ENCODE peak calls at places on chromosome 14, in seven cellular contexts. One of them, this sample, is unnamed. For H3K27me3, H3K9me3 and H3K4me1, the result is how much of the 10 kb centered on the place peaks cover.

GRCh38 chr14:90539996-90540395 is 143.2 kb downstream of the CALM1 start:
- DNase-seq in endothelial cell of umbilical vein: no peak
- DNase-seq in IMR-90: no peak
- DNase-seq in NT2/D1: no peak
- DNase-seq in iPS DF 6.9: no peak
- DNase-seq in effector memory CD4-positive, alpha-beta T cell: no peak
- DNase-seq in H9: no peak
- DNase-seq in this sample: no peak

GRCh38 chr14:74290415-74290814 is 12.3 kb downstream of the ABCD4 start:
- DNase-seq in H9: no peak
- DNase-seq in NT2/D1: peak
- DNase-seq in iPS DF 6.9: no peak
- DNase-seq in endothelial cell of umbilical vein: peak
- DNase-seq in effector memory CD4-positive, alpha-beta T cell: no peak
- DNase-seq in IMR-90: peak
- DNase-seq in this sample: peak

GRCh38 chr14:99968156-99968920 is 96.9 kb upstream of the EVL start:
- DNase-seq in IMR-90: peak
- DNase-seq in iPS DF 6.9: no peak
- DNase-seq in endothelial cell of umbilical vein: no peak
- DNase-seq in NT2/D1: no peak
- DNase-seq in H9: no peak
- DNase-seq in effector memory CD4-positive, alpha-beta T cell: no peak
- DNase-seq in this sample: no peak

GRCh38 chr14:77320238-77320935 is at the start of gene POMT2:
- DNase-seq in NT2/D1: peak
- DNase-seq in IMR-90: peak
- DNase-seq in endothelial cell of umbilical vein: peak
- DNase-seq in iPS DF 6.9: peak
- DNase-seq in H9: peak
- DNase-seq in effector memory CD4-positive, alpha-beta T cell: peak
- DNase-seq in this sample: peak

GRCh38 chr14:94143239-94143638 is 13.8 kb upstream of the IFI27L2 start:
- DNase-seq in H9: peak
- DNase-seq in IMR-90: no peak
- DNase-seq in iPS DF 6.9: no peak
- DNase-seq in endothelial cell of umbilical vein: no peak
- DNase-seq in effector memory CD4-positive, alpha-beta T cell: no peak
- DNase-seq in NT2/D1: no peak
- DNase-seq in this sample: peak

GRCh38 chr14:69069020-69069421 is 83.9 kb downstream of the DCAF5 start:
- DNase-seq in H9: no peak
- DNase-seq in IMR-90: peak
- DNase-seq in NT2/D1: no peak
- DNase-seq in endothelial cell of umbilical vein: peak
- DNase-seq in iPS DF 6.9: no peak
- DNase-seq in effector memory CD4-positive, alpha-beta T cell: no peak
- DNase-seq in this sample: no peak

GRCh38 chr14:38409081-38409705 is 153.3 kb upstream of the CLEC14A start:
- DNase-seq in NT2/D1: no peak
- DNase-seq in H9: no peak
- DNase-seq in effector memory CD4-positive, alpha-beta T cell: no peak
- DNase-seq in endothelial cell of umbilical vein: no peak
- DNase-seq in IMR-90: peak
- DNase-seq in iPS DF 6.9: no peak
- DNase-seq in this sample: no peak

GRCh38 chr14:64640839-64641238 is 63.4 kb upstream of the PLEKHG3 start:
- DNase-seq in effector memory CD4-positive, alpha-beta T cell: no peak
- DNase-seq in H9: no peak
- DNase-seq in IMR-90: no peak
- DNase-seq in iPS DF 6.9: no peak
- DNase-seq in NT2/D1: no peak
- DNase-seq in endothelial cell of umbilical vein: no peak
- DNase-seq in this sample: no peak

GRCh38 chr14:101124860-101125259 is 221.3 kb upstream of the RTL1 start:
- DNase-seq in effector memory CD4-positive, alpha-beta T cell: no peak
- DNase-seq in H9: no peak
- DNase-seq in NT2/D1: no peak
- DNase-seq in IMR-90: no peak
- DNase-seq in endothelial cell of umbilical vein: no peak
- DNase-seq in iPS DF 6.9: no peak
- DNase-seq in this sample: no peak

GRCh38 chr14:67396381-67396965 is 15.5 kb downstream of the PLEK2 start:
- DNase-seq in IMR-90: peak
- DNase-seq in NT2/D1: no peak
- DNase-seq in iPS DF 6.9: no peak
- DNase-seq in H9: no peak
- DNase-seq in endothelial cell of umbilical vein: no peak
- DNase-seq in effector memory CD4-positive, alpha-beta T cell: no peak
- DNase-seq in this sample: no peak

GRCh38 chr14:95681153-95681552 is 5.1 kb upstream of the TCL1B start:
- DNase-seq in H9: no peak
- DNase-seq in iPS DF 6.9: no peak
- DNase-seq in NT2/D1: no peak
- DNase-seq in endothelial cell of umbilical vein: no peak
- DNase-seq in effector memory CD4-positive, alpha-beta T cell: no peak
- DNase-seq in IMR-90: no peak
- DNase-seq in this sample: no peak
- H3K27me3 ChIP-seq in H9: under half
- H3K27me3 ChIP-seq in iPS DF 6.9: under half
- H3K27me3 ChIP-seq in NT2/D1: under half
- H3K27me3 ChIP-seq in endothelial cell of umbilical vein: under half
- H3K27me3 ChIP-seq in effector memory CD4-positive, alpha-beta T cell: under half
- H3K27me3 ChIP-seq in IMR-90: under half
- H3K27me3 ChIP-seq in this sample: under half

GRCh38 chr14:29566194-29566593 is 361.5 kb downstream of the PRKD1 start:
- DNase-seq in effector memory CD4-positive, alpha-beta T cell: no peak
- DNase-seq in IMR-90: no peak
- DNase-seq in NT2/D1: no peak
- DNase-seq in endothelial cell of umbilical vein: no peak
- DNase-seq in iPS DF 6.9: no peak
- DNase-seq in H9: no peak
- DNase-seq in this sample: no peak
- H3K9me3 ChIP-seq in effector memory CD4-positive, alpha-beta T cell: under half
- H3K9me3 ChIP-seq in IMR-90: under half
- H3K9me3 ChIP-seq in NT2/D1: under half
- H3K9me3 ChIP-seq in endothelial cell of umbilical vein: under half
- H3K9me3 ChIP-seq in iPS DF 6.9: under half
- H3K9me3 ChIP-seq in H9: under half
- H3K9me3 ChIP-seq in this sample: under half

DNA sequence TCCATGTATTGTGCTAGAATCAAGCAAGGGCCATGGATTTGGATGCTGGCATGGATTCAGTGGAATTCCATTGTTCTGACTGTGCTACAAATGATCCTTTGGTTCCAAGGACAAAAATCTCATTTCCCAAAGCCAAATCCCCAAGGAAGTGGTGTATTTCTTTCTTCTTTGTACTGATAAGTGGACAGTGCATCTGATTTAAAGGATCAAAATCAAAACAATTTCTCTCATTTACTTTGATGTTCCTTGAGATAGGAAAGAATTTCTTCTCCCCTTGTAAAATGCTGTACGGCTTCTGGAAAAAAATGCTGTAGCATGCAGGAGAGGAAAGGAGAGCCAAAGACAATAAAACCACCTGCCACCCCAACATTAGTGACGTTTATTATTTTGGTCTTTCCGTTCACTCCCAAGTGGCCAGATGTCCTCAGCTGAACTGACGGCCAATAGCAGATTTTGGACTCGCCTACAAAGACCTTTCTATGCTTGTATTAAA is 185.7 kb downstream of the PRKD1 start:
- DNase-seq in endothelial cell of umbilical vein: peak
- DNase-seq in NT2/D1: no peak
- DNase-seq in effector memory CD4-positive, alpha-beta T cell: no peak
- DNase-seq in H9: no peak
- DNase-seq in iPS DF 6.9: no peak
- DNase-seq in IMR-90: peak
- DNase-seq in this sample: no peak
- H3K4me1 ChIP-seq in endothelial cell of umbilical vein: under half
- H3K4me1 ChIP-seq in NT2/D1: under half
- H3K4me1 ChIP-seq in effector memory CD4-positive, alpha-beta T cell: under half
- H3K4me1 ChIP-seq in H9: under half
- H3K4me1 ChIP-seq in iPS DF 6.9: under half
- H3K4me1 ChIP-seq in IMR-90: under half
- H3K4me1 ChIP-seq in this sample: under half

GRCh38 chr14:53947452-53948180 is 9.0 kb downstream of the BMP4 start:
- DNase-seq in effector memory CD4-positive, alpha-beta T cell: no peak
- DNase-seq in H9: no peak
- DNase-seq in endothelial cell of umbilical vein: peak
- DNase-seq in NT2/D1: no peak
- DNase-seq in iPS DF 6.9: no peak
- DNase-seq in IMR-90: peak
- DNase-seq in this sample: no peak

GRCh38 chr14:53949201-53949600 is 7.4 kb downstream of the BMP4 start:
- DNase-seq in endothelial cell of umbilical vein: no peak
- DNase-seq in iPS DF 6.9: no peak
- DNase-seq in H9: no peak
- DNase-seq in NT2/D1: no peak
- DNase-seq in effector memory CD4-positive, alpha-beta T cell: no peak
- DNase-seq in IMR-90: no peak
- DNase-seq in this sample: no peak

GRCh38 chr14:53948181-53948884 is 8.3 kb downstream of the BMP4 start:
- DNase-seq in endothelial cell of umbilical vein: peak
- DNase-seq in effector memory CD4-positive, alpha-beta T cell: no peak
- DNase-seq in NT2/D1: no peak
- DNase-seq in H9: no peak
- DNase-seq in iPS DF 6.9: no peak
- DNase-seq in IMR-90: no peak
- DNase-seq in this sample: no peak

GRCh38 chr14:53946071-53946403 is 10.6 kb downstream of the BMP4 start:
- DNase-seq in H9: no peak
- DNase-seq in effector memory CD4-positive, alpha-beta T cell: no peak
- DNase-seq in endothelial cell of umbilical vein: no peak
- DNase-seq in IMR-90: no peak
- DNase-seq in iPS DF 6.9: no peak
- DNase-seq in NT2/D1: no peak
- DNase-seq in this sample: no peak

DNA sequence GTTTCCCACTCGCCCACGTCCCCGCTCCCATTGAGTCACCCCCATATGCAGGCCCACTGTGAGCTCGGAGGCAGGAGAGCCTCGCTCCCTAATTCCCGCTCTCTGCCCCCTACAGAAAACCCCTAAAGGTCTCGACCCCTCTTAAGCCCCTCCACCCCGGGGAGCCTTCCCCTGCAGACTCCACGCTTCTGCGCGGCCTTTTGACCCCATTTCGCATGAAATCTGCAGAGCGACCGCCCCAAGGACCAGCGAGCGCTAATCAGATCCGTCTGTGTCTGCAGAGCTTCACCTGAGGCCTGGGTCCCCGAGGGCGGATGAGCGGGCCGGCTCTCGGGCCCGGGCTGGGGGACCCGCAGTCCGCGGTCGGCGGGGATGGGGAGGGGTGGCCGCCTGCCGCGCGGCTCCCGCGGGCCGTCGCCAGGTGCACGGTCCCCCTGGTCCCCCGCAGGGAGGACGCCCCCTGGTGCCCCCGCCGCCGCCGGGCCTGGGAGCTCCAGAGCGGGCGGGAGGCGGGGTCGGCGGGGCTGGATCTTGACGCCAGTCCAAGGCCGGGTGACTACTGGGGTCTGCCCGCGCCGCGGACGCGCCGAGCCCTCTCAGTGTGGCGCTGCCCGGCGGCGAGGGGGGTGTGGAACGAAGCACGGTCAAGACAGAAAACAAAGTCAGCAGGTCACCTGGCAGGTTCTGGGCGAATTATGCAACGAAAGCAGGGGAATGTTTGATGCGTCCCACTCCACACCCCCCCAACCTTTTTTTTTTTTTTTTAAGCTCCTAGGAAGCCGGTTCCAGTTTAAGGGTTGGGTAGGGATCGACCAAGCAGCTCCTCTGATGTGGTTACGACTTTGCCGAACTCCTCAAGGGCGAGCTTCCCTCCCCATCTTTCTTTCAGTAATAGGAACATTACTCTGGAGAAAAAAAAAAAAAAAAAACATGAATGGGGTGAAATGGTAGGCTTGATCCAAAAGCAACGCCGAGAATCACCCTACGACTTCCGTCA is 9.9 kb downstream of the BMP4 start:
- DNase-seq in NT2/D1: no peak
- DNase-seq in iPS DF 6.9: no peak
- DNase-seq in H9: peak
- DNase-seq in endothelial cell of umbilical vein: no peak
- DNase-seq in IMR-90: no peak
- DNase-seq in effector memory CD4-positive, alpha-beta T cell: no peak
- DNase-seq in this sample: no peak
- H3K27me3 ChIP-seq in NT2/D1: under half
- H3K27me3 ChIP-seq in iPS DF 6.9: under half
- H3K27me3 ChIP-seq in H9: under half
- H3K27me3 ChIP-seq in endothelial cell of umbilical vein: under half
- H3K27me3 ChIP-seq in IMR-90: under half
- H3K27me3 ChIP-seq in effector memory CD4-positive, alpha-beta T cell: under half
- H3K27me3 ChIP-seq in this sample: under half

GRCh38 chr14:106562451-106562850 is 1036.1 kb downstream of the TMEM121 start:
- DNase-seq in endothelial cell of umbilical vein: no peak
- DNase-seq in NT2/D1: no peak
- DNase-seq in IMR-90: no peak
- DNase-seq in effector memory CD4-positive, alpha-beta T cell: no peak
- DNase-seq in H9: no peak
- DNase-seq in iPS DF 6.9: no peak
- DNase-seq in this sample: no peak

GRCh38 chr14:106564058-106564643 is 1037.8 kb downstream of the TMEM121 start:
- DNase-seq in effector memory CD4-positive, alpha-beta T cell: peak
- DNase-seq in H9: no peak
- DNase-seq in iPS DF 6.9: no peak
- DNase-seq in IMR-90: no peak
- DNase-seq in endothelial cell of umbilical vein: no peak
- DNase-seq in NT2/D1: peak
- DNase-seq in this sample: peak
- H3K9me3 ChIP-seq in effector memory CD4-positive, alpha-beta T cell: under half
- H3K9me3 ChIP-seq in H9: half or more
- H3K9me3 ChIP-seq in iPS DF 6.9: under half
- H3K9me3 ChIP-seq in IMR-90: under half
- H3K9me3 ChIP-seq in endothelial cell of umbilical vein: under half
- H3K9me3 ChIP-seq in NT2/D1: under half
- H3K9me3 ChIP-seq in this sample: under half

DNA sequence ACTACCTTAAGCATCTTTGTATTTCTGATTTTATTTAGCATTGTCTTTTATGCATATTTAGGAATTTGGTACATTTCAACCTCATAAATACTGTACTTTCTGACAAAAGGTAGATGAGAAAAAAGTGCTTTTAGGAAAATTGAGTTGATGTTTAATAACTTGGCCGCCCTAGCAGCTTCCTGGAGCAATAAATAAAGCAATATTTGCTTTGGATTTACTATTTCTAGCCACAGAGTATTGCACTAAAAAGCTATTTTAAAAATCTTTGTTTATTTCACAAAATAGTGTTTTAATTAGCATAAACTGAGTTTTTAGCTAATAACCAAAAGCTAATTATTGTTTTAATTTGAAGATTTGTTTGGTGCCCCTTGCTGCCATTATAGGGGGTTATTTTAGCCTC is 9.5 kb downstream of the PAPOLA start:
- DNase-seq in endothelial cell of umbilical vein: no peak
- DNase-seq in IMR-90: no peak
- DNase-seq in NT2/D1: no peak
- DNase-seq in iPS DF 6.9: no peak
- DNase-seq in effector memory CD4-positive, alpha-beta T cell: no peak
- DNase-seq in H9: no peak
- DNase-seq in this sample: no peak
- H3K4me1 ChIP-seq in endothelial cell of umbilical vein: under half
- H3K4me1 ChIP-seq in IMR-90: under half
- H3K4me1 ChIP-seq in NT2/D1: under half
- H3K4me1 ChIP-seq in iPS DF 6.9: under half
- H3K4me1 ChIP-seq in effector memory CD4-positive, alpha-beta T cell: under half
- H3K4me1 ChIP-seq in H9: under half
- H3K4me1 ChIP-seq in this sample: half or more